ENCODE peak calls at places on chromosomes 6 and 20, in six cellular contexts. I is HepG2, Z is MM.1S, Q is GM23248, S is neural progenitor cell, G is endothelial cell of umbilical vein. B is an unnamed sample.

GRCh38 chr6:21931641-21932335 is 338.2 kb downstream of the SOX4 start:
- DNase-seq in I (no peak), Z (no peak), Q (peak; percentile 62), S (no peak), G (no peak), B (no peak)

GRCh38 chr20:23503649-23504048 is 12.7 kb downstream of the CST8 start:
- DNase-seq in I (no peak), Z (no peak), Q (no peak), S (no peak), G (no peak), B (no peak)

GRCh38 chr20:57802877-57803717 is 93.3 kb upstream of the PMEPA1 start:
- DNase-seq in I (no peak), Z (no peak), Q (peak; percentile 13), S (no peak), G (no peak), B (no peak)

GRCh38 chr6:163490826-163491577 is 76.5 kb downstream of the QKI start:
- DNase-seq in I (no peak), Z (no peak), Q (peak; percentile 22), S (peak; percentile 8), G (peak; percentile 63), B (peak; percentile 77)

GRCh38 chr6:23494367-23494766 is 631.6 kb upstream of the NRSN1 start:
- DNase-seq in I (no peak), Z (no peak), Q (no peak), S (no peak), G (no peak), B (no peak)

GRCh38 chr6:98039876-98040605 is 757.0 kb upstream of the MMS22L start:
- DNase-seq in I (no peak), Z (peak; percentile 6), Q (peak; percentile 52), S (peak; percentile 47), G (no peak), B (peak; percentile 10)

GRCh38 chr6:12536416-12536815 is 180.2 kb upstream of the PHACTR1 start:
- DNase-seq in I (no peak), Z (no peak), Q (no peak), S (no peak), G (peak; percentile 63), B (no peak)

GRCh38 chr6:144471986-144472385 is 186.9 kb downstream of the UTRN start:
- DNase-seq in I (no peak), Z (no peak), Q (no peak), S (no peak), G (no peak), B (no peak)

GRCh38 chr20:36745234-36745926 is 510 bp downstream of the NDRG3 start:
- DNase-seq in I (peak; percentile 34), Z (peak; percentile 33), Q (peak; percentile 45), S (peak; percentile 26), G (peak; percentile 26), B (no peak)

GRCh38 chr20:1336699-1337387 is 7.9 kb upstream of the SDCBP2 start:
- DNase-seq in I (no peak), Z (no peak), Q (peak; percentile 56), S (no peak), G (peak; percentile 97), B (no peak)

GRCh38 chr6:169845426-169846285 is 94.2 kb downstream of the ERMARD start:
- DNase-seq in I (no peak), Z (no peak), Q (no peak), S (no peak), G (no peak), B (no peak)

GRCh38 chr6:105688573-105688972 is 285.7 kb upstream of the PREP start:
- DNase-seq in I (no peak), Z (peak; percentile 94), Q (no peak), S (no peak), G (no peak), B (no peak)

GRCh38 chr6:84623956-84624680 is 140.3 kb downstream of the TBX18 start:
- DNase-seq in I (no peak), Z (no peak), Q (peak; percentile 86), S (no peak), G (peak; percentile 70), B (peak; percentile 77)

GRCh38 chr6:74753883-74754600 is 451.8 kb downstream of the COL12A1 start:
- DNase-seq in I (no peak), Z (no peak), Q (no peak), S (no peak), G (no peak), B (no peak)

GRCh38 chr6:143368426-143368825 is 82.1 kb downstream of the ADAT2 start:
- DNase-seq in I (no peak), Z (no peak), Q (peak; percentile 75), S (no peak), G (no peak), B (peak; percentile 22)

GRCh38 chr6:35445691-35446090 is 6.4 kb upstream of the FANCE start:
- DNase-seq in I (no peak), Z (no peak), Q (peak; percentile 26), S (no peak), G (no peak), B (peak; percentile 34)

GRCh38 chr6:170439366-170440351 is 113.4 kb downstream of the PSMB1 start:
- DNase-seq in I (no peak), Z (no peak), Q (no peak), S (no peak), G (no peak), B (no peak)

GRCh38 chr20:13333793-13334192 is 112.7 kb downstream of the ISM1 start:
- DNase-seq in I (no peak), Z (no peak), Q (no peak), S (no peak), G (peak; percentile 45), B (peak; percentile 16)

GRCh38 chr6:125188037-125188436 is 34.5 kb downstream of the TPD52L1 start:
- DNase-seq in I (no peak), Z (no peak), Q (peak; percentile 72), S (no peak), G (no peak), B (no peak)

GRCh38 chr6:154341876-154342275 is 14.7 kb downstream of the IPCEF1 start:
- DNase-seq in I (no peak), Z (no peak), Q (no peak), S (no peak), G (no peak), B (no peak)

GRCh38 chr20:58721951-58722371 is 29.4 kb downstream of the NPEPL1 start:
- DNase-seq in I (no peak), Z (no peak), Q (no peak), S (no peak), G (no peak), B (no peak)

GRCh38 chr6:107870379-107870778 is 46.3 kb upstream of the SCML4 start:
- DNase-seq in I (no peak), Z (no peak), Q (peak; percentile 47), S (no peak), G (no peak), B (peak; percentile 32)

GRCh38 chr20:12028771-12029170 is 111.1 kb downstream of the BTBD3 start:
- DNase-seq in I (no peak), Z (no peak), Q (no peak), S (no peak), G (no peak), B (no peak)

GRCh38 chr6:25369450-25370086 is 90.4 kb downstream of the CARMIL1 start:
- DNase-seq in I (peak; percentile 23), Z (peak; percentile 75), Q (peak; percentile 19), S (peak; percentile 36), G (no peak), B (no peak)

GRCh38 chr6:89927788-89928565 is 33.7 kb downstream of the GJA10 start:
- DNase-seq in I (no peak), Z (no peak), Q (peak; percentile 15), S (peak; percentile 54), G (peak; percentile 84), B (peak; percentile 44)

GRCh38 chr6:136307351-136307750 is 17.7 kb upstream of the BCLAF1 start:
- DNase-seq in I (no peak), Z (no peak), Q (no peak), S (no peak), G (no peak), B (no peak)

GRCh38 chr6:104908431-104909139 is 48.3 kb upstream of the LIN28B start:
- DNase-seq in I (peak; percentile 18), Z (no peak), Q (no peak), S (no peak), G (no peak), B (no peak)

GRCh38 chr20:16528078-16528477 is 45.2 kb downstream of the KIF16B start:
- DNase-seq in I (peak; percentile 80), Z (no peak), Q (peak; percentile 83), S (no peak), G (no peak), B (peak; percentile 93)

GRCh38 chr6:117555882-117556498 is 46.3 kb downstream of the GOPC start:
- DNase-seq in I (peak; percentile 27), Z (peak; percentile 57), Q (peak; percentile 43), S (peak; percentile 30), G (peak; percentile 68), B (peak; percentile 76)

DNA sequence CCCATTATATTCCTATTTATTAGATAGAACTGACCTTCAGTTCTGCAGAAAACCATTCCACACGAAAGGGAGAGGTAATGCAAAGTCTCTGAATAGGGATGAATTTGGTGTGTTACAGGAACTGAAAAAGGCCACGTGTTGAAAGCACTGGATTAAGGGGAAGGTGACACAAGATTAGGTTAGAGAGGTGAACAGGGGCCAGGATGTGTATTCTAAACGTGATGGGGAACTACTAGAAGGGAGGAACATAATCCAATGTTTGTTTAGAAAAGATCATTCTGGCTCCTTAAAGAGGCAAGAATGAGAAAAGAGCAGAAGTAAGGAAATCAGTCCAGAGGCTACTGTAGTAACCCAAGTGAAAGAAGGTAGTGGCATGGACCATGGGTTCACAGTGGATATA is 6.3 kb upstream of the ZKSCAN8 start:
- DNase-seq in I (no peak), Z (no peak), Q (no peak), S (no peak), G (no peak), B (no peak)
- H3K4me1 ChIP-seq in I (peaks cover 49% of the 10 kb centered on the region), Z (peaks cover 18% of the 10 kb centered on the region), Q (peaks cover 15% of the 10 kb centered on the region), S (peaks cover 13% of the 10 kb centered on the region), G (peaks cover 25% of the 10 kb centered on the region), B (peaks cover 14% of the 10 kb centered on the region)

GRCh38 chr20:62581806-62582205 is 60.5 kb upstream of the SLCO4A1 start:
- DNase-seq in I (no peak), Z (no peak), Q (no peak), S (no peak), G (no peak), B (no peak)
- TF ChIP-seq EZH2 in I (no peak), Z (no peak), Q (no peak), S (no peak), G (no peak), B (no peak)

DNA sequence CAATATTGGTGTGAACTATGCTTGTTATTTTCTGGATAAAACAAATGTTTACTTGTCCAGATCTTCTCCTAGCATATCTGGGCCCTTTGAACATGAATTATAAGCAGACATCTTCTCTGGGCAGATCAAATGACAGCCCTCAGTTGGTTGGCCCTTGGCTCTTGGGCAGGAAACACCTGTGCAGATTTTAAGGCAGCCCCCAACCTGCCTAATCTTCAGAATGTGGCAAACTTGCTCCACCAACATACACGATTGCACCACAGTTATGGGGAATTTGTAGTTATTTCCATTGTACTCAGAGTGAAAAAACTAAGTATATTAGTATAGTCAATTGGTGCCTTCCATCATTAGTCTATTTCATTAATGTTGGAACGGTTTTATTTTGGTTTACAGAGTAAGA is 94.9 kb upstream of the KCNK16 start:
- DNase-seq in I (no peak), Z (peak; percentile 59), Q (peak; percentile 4), S (no peak), G (no peak), B (no peak)
- H3K9ac ChIP-seq in I (no peak overlapping the region), Z (no peak overlapping the region), Q (peak overlapping the region; percentile 58), S (no peak overlapping the region), G (no peak overlapping the region), B (no peak overlapping the region)

DNA sequence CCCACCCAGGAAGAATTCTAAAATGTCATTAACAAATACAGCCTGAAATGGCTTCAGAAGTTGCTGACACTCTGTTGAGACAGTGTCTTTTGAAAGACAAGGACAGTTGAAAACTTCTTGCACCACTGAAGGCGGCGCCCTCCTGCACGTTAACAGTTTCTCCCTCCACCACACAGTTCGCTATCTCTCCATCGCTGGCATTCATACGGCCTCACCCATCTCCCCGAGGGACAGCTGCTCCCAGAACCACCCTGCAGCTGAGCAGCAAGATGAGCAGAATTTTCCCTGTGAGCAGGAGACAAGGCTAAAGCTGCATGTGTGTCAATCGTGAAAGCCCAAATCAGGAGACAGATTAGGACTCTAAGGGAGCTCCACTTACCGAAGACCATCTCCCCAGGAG is 113.3 kb downstream of the LY86 start:
- DNase-seq in I (no peak), Z (no peak), Q (peak; percentile 49), S (no peak), G (no peak), B (no peak)
- H3K4me1 ChIP-seq in I (peaks cover under 1% of the 10 kb centered on the region), Z (no peaks in the 10 kb centered on the region), Q (peaks cover 14% of the 10 kb centered on the region), S (peaks cover 8% of the 10 kb centered on the region), G (peaks cover 3% of the 10 kb centered on the region), B (peaks cover 12% of the 10 kb centered on the region)

B was measured in PC-3.